ENCODE peak calls at places on chromosome 16, in seven cellular contexts. F is AG09319, A is EL, X is GM06990, C is iris pigment epithelial cell, B is posterior cingulate gyrus, N is heart right ventricle. G is an unnamed sample.
A peak's percentile ranks its signal among the peaks of the same experiment; 100 is the strongest.

GRCh38 chr16:48054881-48055601 is 100.8 kb downstream of the ABCC12 start:
- DNase-seq in F (peak; percentile 18), A (peak; percentile 63), X (peak; percentile 6), C (peak; percentile 74), B (peak; percentile 79), N (peak; percentile 47), G (peak; percentile 89)

GRCh38 chr16:23987443-23987842 is 151.7 kb downstream of the PRKCB start:
- DNase-seq in F (no peak), A (no peak), X (peak; percentile 37), C (no peak), B (no peak), N (no peak), G (no peak)

GRCh38 chr16:88601313-88602036 is 31.3 kb downstream of the ZC3H18 start:
- DNase-seq in F (no peak), A (no peak), X (no peak), C (no peak), B (no peak), N (no peak), G (no peak)

GRCh38 chr16:89217138-89217387 is 440 bp upstream of the ZNF778 start:
- DNase-seq in F (no peak), A (no peak), X (no peak), C (no peak), B (no peak), N (no peak), G (no peak)

GRCh38 chr16:2515180-2515803 is 1.5 kb downstream of the ATP6V0C start:
- DNase-seq in F (no peak), A (no peak), X (no peak), C (no peak), B (no peak), N (peak; percentile 11), G (no peak)

GRCh38 chr16:48603647-48604376 is 6.2 kb downstream of the N4BP1 start:
- DNase-seq in F (no peak), A (no peak), X (no peak), C (no peak), B (no peak), N (no peak), G (no peak)

GRCh38 chr16:57941016-57941656 is 29.8 kb downstream of the CNGB1 start:
- DNase-seq in F (peak; percentile 15), A (no peak), X (no peak), C (peak; percentile 44), B (peak; percentile 67), N (peak; percentile 48), G (peak; percentile 68)

GRCh38 chr16:55567382-55567781 is 898 bp downstream of the CAPNS2 start:
- DNase-seq in F (no peak), A (peak; percentile 2), X (no peak), C (peak; percentile 47), B (no peak), N (no peak), G (no peak)

GRCh38 chr16:8866118-8866883 is 2.5 kb downstream of the CARHSP1 start:
- DNase-seq in F (no peak), A (no peak), X (no peak), C (no peak), B (peak; percentile 53), N (peak; percentile 63), G (peak; percentile 67)

GRCh38 chr16:81629032-81629802 is 149.9 kb upstream of the PLCG2 start:
- DNase-seq in F (no peak), A (no peak), X (no peak), C (no peak), B (no peak), N (no peak), G (no peak)

GRCh38 chr16:89744813-89745212 is 23.5 kb downstream of the ZNF276 start:
- DNase-seq in F (no peak), A (no peak), X (no peak), C (no peak), B (no peak), N (peak; percentile 48), G (no peak)

GRCh38 chr16:1466968-1467521 is 7.8 kb downstream of the CLCN7 start:
- DNase-seq in F (no peak), A (no peak), X (peak; percentile 6), C (peak; percentile 9), B (no peak), N (no peak), G (no peak)

GRCh38 chr16:31253642-31254045 is 6.1 kb upstream of the ITGAM start:
- DNase-seq in F (no peak), A (no peak), X (no peak), C (peak; percentile 14), B (no peak), N (peak; percentile 14), G (peak; percentile 45)

GRCh38 chr16:30032083-30032819 is 1.2 kb upstream of the TLCD3B start:
- DNase-seq in F (no peak), A (peak; percentile 69), X (no peak), C (peak; percentile 48), B (peak; percentile 75), N (no peak), G (peak; percentile 79)

GRCh38 chr16:22232277-22233049 is 26.4 kb downstream of the EEF2K start:
- DNase-seq in F (no peak), A (peak; percentile 25), X (no peak), C (peak; percentile 63), B (no peak), N (no peak), G (no peak)